ENCODE peak calls at places on chromosomes 16 and 17, in five cellular contexts. One of them, this sample, is unnamed.

GRCh38 chr17:50604470-50604869 is 30.2 kb upstream of the ABCC3 start:
- DNase-seq in SK-N-SH: peak; percentile 99
- DNase-seq in HCT116: no peak
- DNase-seq in A549: no peak
- DNase-seq in GM12878: no peak
- DNase-seq in this sample: no peak

GRCh38 chr16:2238396-2239230 is 2.4 kb downstream of the DNASE1L2 start:
- DNase-seq in SK-N-SH: peak; percentile 41
- DNase-seq in GM12878: no peak
- DNase-seq in HCT116: no peak
- DNase-seq in A549: no peak
- DNase-seq in this sample: no peak

GRCh38 chr17:81717766-81718089 is 5.6 kb downstream of the SLC25A10 start:
- DNase-seq in SK-N-SH: no peak
- DNase-seq in GM12878: no peak
- DNase-seq in HCT116: no peak
- DNase-seq in A549: no peak
- DNase-seq in this sample: no peak

GRCh38 chr17:78667091-78667490 is 89.9 kb upstream of the DNAH17 start:
- DNase-seq in A549: no peak
- DNase-seq in GM12878: no peak
- DNase-seq in SK-N-SH: no peak
- DNase-seq in HCT116: no peak
- DNase-seq in this sample: no peak

GRCh38 chr17:34009946-34010345 is 245.1 kb upstream of the CCL2 start:
- DNase-seq in SK-N-SH: no peak
- DNase-seq in GM12878: no peak
- DNase-seq in HCT116: no peak
- DNase-seq in A549: no peak
- DNase-seq in this sample: no peak

GRCh38 chr16:61820820-61821219 is 215.4 kb downstream of the CDH8 start:
- DNase-seq in GM12878: no peak
- DNase-seq in A549: no peak
- DNase-seq in HCT116: no peak
- DNase-seq in SK-N-SH: no peak
- DNase-seq in this sample: no peak

GRCh38 chr17:40818733-40819527 is 3.5 kb downstream of the KRT10 start:
- DNase-seq in SK-N-SH: peak; percentile 86
- DNase-seq in HCT116: peak; percentile 53
- DNase-seq in A549: peak; percentile 80
- DNase-seq in GM12878: no peak
- DNase-seq in this sample: peak; percentile 85

GRCh38 chr17:33038740-33039139 is 47.1 kb downstream of the SPACA3 start:
- DNase-seq in GM12878: no peak
- DNase-seq in HCT116: peak; percentile 15
- DNase-seq in SK-N-SH: peak; percentile 73
- DNase-seq in A549: peak; percentile 57
- DNase-seq in this sample: peak; percentile 52

GRCh38 chr17:59451706-59452105 is 113.7 kb upstream of the DHX40 start:
- DNase-seq in SK-N-SH: no peak
- DNase-seq in GM12878: no peak
- DNase-seq in A549: no peak
- DNase-seq in HCT116: no peak
- DNase-seq in this sample: no peak

GRCh38 chr16:2787406-2787805 is at the start of gene PRSS33:
- DNase-seq in A549: no peak
- DNase-seq in GM12878: no peak
- DNase-seq in HCT116: no peak
- DNase-seq in SK-N-SH: no peak
- DNase-seq in this sample: no peak

GRCh38 chr17:58968662-58969061 is 138.0 kb downstream of the TRIM37 start:
- DNase-seq in A549: no peak
- DNase-seq in SK-N-SH: no peak
- DNase-seq in GM12878: no peak
- DNase-seq in HCT116: no peak
- DNase-seq in this sample: no peak

GRCh38 chr17:62901544-62901943 is 64.5 kb upstream of the TANC2 start:
- DNase-seq in HCT116: no peak
- DNase-seq in GM12878: no peak
- DNase-seq in A549: no peak
- DNase-seq in SK-N-SH: no peak
- DNase-seq in this sample: no peak

GRCh38 chr16:75550211-75550662 is 5.8 kb downstream of the TMEM231 start:
- DNase-seq in SK-N-SH: no peak
- DNase-seq in HCT116: no peak
- DNase-seq in GM12878: peak; percentile 69
- DNase-seq in A549: peak; percentile 49
- DNase-seq in this sample: peak; percentile 79

GRCh38 chr16:14445935-14446715 is 183.9 kb downstream of the PARN start:
- DNase-seq in GM12878: no peak
- DNase-seq in HCT116: no peak
- DNase-seq in SK-N-SH: no peak
- DNase-seq in A549: no peak
- DNase-seq in this sample: no peak

GRCh38 chr17:59465949-59466307 is 99.5 kb upstream of the DHX40 start:
- DNase-seq in HCT116: no peak
- DNase-seq in A549: no peak
- DNase-seq in GM12878: no peak
- DNase-seq in SK-N-SH: no peak
- DNase-seq in this sample: no peak

GRCh38 chr17:33192961-33193911 is 99.9 kb downstream of the ASIC2 start:
- DNase-seq in HCT116: no peak
- DNase-seq in SK-N-SH: no peak
- DNase-seq in A549: no peak
- DNase-seq in GM12878: no peak
- DNase-seq in this sample: no peak

GRCh38 chr17:7549401-7550055 is 670 bp downstream of the TNFSF12 start:
- DNase-seq in HCT116: no peak
- DNase-seq in A549: no peak
- DNase-seq in GM12878: no peak
- DNase-seq in SK-N-SH: no peak
- DNase-seq in this sample: no peak
- H3K4me3 ChIP-seq in HCT116: peak overlapping the region; percentile 63
- H3K4me3 ChIP-seq in A549: peak overlapping the region; percentile 63
- H3K4me3 ChIP-seq in GM12878: peak overlapping the region; percentile 70
- H3K4me3 ChIP-seq in SK-N-SH: peak overlapping the region; percentile 57
- H3K4me3 ChIP-seq in this sample: no peak overlapping the region

DNA sequence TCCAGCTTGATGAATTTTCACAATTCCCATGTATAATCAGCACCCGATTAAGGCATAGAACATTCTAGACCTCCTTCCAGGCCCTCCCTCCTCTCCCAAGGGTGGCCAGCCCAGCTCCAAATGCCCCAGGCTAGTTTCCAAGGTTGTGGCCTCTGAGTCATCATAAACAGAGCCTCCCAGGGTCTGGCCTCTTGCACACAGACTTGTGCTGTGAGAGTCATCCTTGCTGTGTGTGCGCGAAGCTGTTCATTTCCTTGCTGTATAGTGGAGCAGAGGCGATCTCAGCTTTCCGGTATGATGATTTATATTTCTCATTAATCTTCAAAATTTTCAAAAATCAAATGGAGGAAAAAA is 20.5 kb upstream of the JPH3 start:
- DNase-seq in GM12878: no peak
- DNase-seq in SK-N-SH: peak; percentile 58
- DNase-seq in HCT116: peak; percentile 51
- DNase-seq in A549: peak; percentile 95
- DNase-seq in this sample: peak; percentile 78
- TF ChIP-seq MAX in GM12878: no peak
- TF ChIP-seq MAX in SK-N-SH: peak; percentile 66
- TF ChIP-seq MAX in HCT116: no peak
- TF ChIP-seq MAX in A549: peak; percentile 89
- TF ChIP-seq MAX in this sample: no peak

GRCh38 chr16:79648846-79649245 is 48.3 kb upstream of the MAF start:
- DNase-seq in HCT116: no peak
- DNase-seq in SK-N-SH: no peak
- DNase-seq in A549: no peak
- DNase-seq in GM12878: no peak
- DNase-seq in this sample: no peak
- H3K4me3 ChIP-seq in HCT116: no peak overlapping the region
- H3K4me3 ChIP-seq in SK-N-SH: no peak overlapping the region
- H3K4me3 ChIP-seq in A549: no peak overlapping the region
- H3K4me3 ChIP-seq in GM12878: no peak overlapping the region
- H3K4me3 ChIP-seq in this sample: no peak overlapping the region

GRCh38 chr16:51592535-51592934 is 441.5 kb upstream of the SALL1 start:
- DNase-seq in A549: no peak
- DNase-seq in HCT116: no peak
- DNase-seq in SK-N-SH: no peak
- DNase-seq in GM12878: no peak
- DNase-seq in this sample: no peak
- TF ChIP-seq MAX in A549: no peak
- TF ChIP-seq MAX in HCT116: no peak
- TF ChIP-seq MAX in SK-N-SH: no peak
- TF ChIP-seq MAX in GM12878: no peak
- TF ChIP-seq MAX in this sample: no peak

GRCh38 chr17:2405247-2405926 is 4.5 kb upstream of the MNT start:
- DNase-seq in SK-N-SH: no peak
- DNase-seq in GM12878: no peak
- DNase-seq in HCT116: no peak
- DNase-seq in A549: no peak
- DNase-seq in this sample: peak; percentile 35

GRCh38 chr17:2403044-2403443 is 2.2 kb upstream of the MNT start:
- DNase-seq in A549: no peak
- DNase-seq in SK-N-SH: no peak
- DNase-seq in GM12878: no peak
- DNase-seq in HCT116: no peak
- DNase-seq in this sample: no peak

GRCh38 chr17:2406271-2406902 is 5.5 kb upstream of the MNT start:
- DNase-seq in HCT116: no peak
- DNase-seq in A549: no peak
- DNase-seq in SK-N-SH: no peak
- DNase-seq in GM12878: no peak
- DNase-seq in this sample: no peak

GRCh38 chr17:2410951-2411350 is 10.1 kb upstream of the MNT start:
- DNase-seq in SK-N-SH: no peak
- DNase-seq in HCT116: no peak
- DNase-seq in GM12878: no peak
- DNase-seq in A549: no peak
- DNase-seq in this sample: no peak

GRCh38 chr17:2406903-2407790 is 6.3 kb upstream of the MNT start:
- DNase-seq in GM12878: no peak
- DNase-seq in SK-N-SH: no peak
- DNase-seq in A549: peak; percentile 75
- DNase-seq in HCT116: peak; percentile 90
- DNase-seq in this sample: no peak
- H3K4me3 ChIP-seq in GM12878: no peak overlapping the region
- H3K4me3 ChIP-seq in SK-N-SH: no peak overlapping the region
- H3K4me3 ChIP-seq in A549: no peak overlapping the region
- H3K4me3 ChIP-seq in HCT116: peak overlapping the region; percentile 7
- H3K4me3 ChIP-seq in this sample: no peak overlapping the region